ENCODE peak calls at places on chromosomes 16 and 17, in four cellular contexts. L is K562, P is GM12878, T is HepG2. E is an unnamed sample.

GRCh38 chr17:40547079-40547784 is 18.0 kb downstream of the CCR7 start:
- DNase-seq in L (no peak), P (no peak), T (no peak), E (no peak)

GRCh38 chr17:63785556-63785955 is 11.6 kb downstream of the DDX42 start:
- DNase-seq in P (no peak), L (no peak), T (no peak), E (no peak)

GRCh38 chr16:68644715-68645493 is at the start of gene CDH3:
- DNase-seq in P (no peak), L (no peak), T (no peak), E (no peak)

GRCh38 chr17:75753514-75754377 is 11.2 kb downstream of the GALK1 start:
- DNase-seq in T (peak), L (peak), P (no peak), E (no peak)

GRCh38 chr17:10197721-10198508 is 491 bp downstream of the GAS7 start:
- DNase-seq in P (no peak), T (no peak), L (no peak), E (no peak)

GRCh38 chr17:56678249-56679144 is 85.0 kb downstream of the NOG start:
- DNase-seq in P (no peak), T (no peak), L (no peak), E (no peak)

GRCh38 chr17:40312131-40312731 is 3.3 kb downstream of the RARA start:
- DNase-seq in T (no peak), L (no peak), P (no peak), E (no peak)

GRCh38 chr17:80419255-80419654 is 4.3 kb downstream of the ENDOV start:
- DNase-seq in L (no peak), P (no peak), T (no peak), E (no peak)

GRCh38 chr16:82585675-82586074 is 41.1 kb upstream of the CDH13 start:
- DNase-seq in L (no peak), T (no peak), P (no peak), E (no peak)

GRCh38 chr17:35235917-35236316 is 7.0 kb upstream of the SLFN5 start:
- DNase-seq in T (no peak), L (no peak), P (no peak), E (no peak)

GRCh38 chr17:42421479-42422332 is 1.4 kb downstream of the CAVIN1 start:
- DNase-seq in T (no peak), L (peak), P (no peak), E (no peak)

DNA sequence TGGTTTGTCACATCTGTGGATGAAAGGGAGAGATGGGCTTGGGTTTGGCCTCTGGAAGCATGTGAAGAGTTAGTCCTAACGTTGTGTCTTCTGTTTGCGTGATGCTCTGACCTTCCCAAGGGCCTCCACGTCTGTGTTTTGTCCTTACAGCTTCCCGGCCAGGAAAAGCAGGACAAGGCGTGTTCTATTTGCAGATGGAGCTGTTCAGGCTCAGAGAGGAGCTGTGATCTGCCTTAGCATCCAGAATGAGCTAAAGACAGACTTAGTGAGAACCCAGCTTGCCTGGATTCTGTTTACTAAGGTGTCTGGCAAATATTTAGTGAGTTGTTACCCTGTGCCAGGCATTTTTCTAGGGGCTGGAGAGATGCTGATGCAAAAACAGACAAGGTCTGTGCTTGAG is 282.1 kb downstream of the CBLN1 start:
- DNase-seq in L (no peak), P (no peak), T (no peak), E (no peak)
- TF ChIP-seq EP300 in L (no peak), P (no peak), T (no peak), E (no peak)

DNA sequence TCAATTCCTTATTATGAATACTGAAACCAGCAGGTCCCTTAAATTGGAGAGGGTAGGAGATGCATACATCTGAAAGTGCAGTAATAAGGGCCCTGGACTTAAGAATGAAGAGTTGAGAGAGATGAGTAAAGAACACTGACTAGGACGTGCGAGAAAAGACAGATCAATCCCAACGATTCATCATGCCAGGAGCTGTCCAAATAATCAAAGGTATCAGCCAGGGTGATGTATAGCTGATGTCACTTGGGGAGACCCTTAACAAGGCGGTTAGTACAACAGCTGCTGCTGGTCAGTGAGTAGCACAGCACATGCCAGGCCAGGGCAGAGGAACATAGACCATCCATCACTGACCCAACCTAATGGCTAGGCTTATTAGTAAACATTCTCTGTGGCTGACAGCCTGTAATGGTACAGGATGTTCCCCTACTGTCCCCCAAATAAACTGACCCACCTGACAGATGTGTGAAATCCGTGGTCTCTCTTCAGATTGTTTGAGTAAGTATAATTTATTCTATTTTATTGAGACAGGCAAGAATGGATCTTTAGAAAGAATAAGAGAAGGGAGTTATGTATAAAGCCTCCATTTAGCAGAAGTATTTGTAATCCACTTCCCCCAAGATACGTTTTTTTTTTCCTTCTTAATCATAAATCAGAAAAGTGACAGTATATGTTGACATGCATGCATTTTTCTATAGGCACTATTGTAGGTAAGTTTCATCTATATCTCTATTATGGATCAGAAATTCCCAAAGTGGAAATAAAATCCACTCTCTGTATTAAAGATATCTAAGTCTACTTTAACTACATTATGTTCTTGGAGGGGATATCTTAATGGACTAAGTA is 118.4 kb downstream of the SNX11 start:
- DNase-seq in T (no peak), L (no peak), P (no peak), E (no peak)
- TF ChIP-seq CHD4 in T (no peak), L (no peak), P (no peak), E (no peak)

GRCh38 chr17:44004077-44004760 is at the start of gene NAGS:
- DNase-seq in T (peak), P (no peak), L (peak), E (no peak)
- H3K4me3 ChIP-seq in T (peak), P (no peak), L (no peak), E (no peak)

GRCh38 chr16:27762441-27762840 is 212.5 kb downstream of the KATNIP start:
- DNase-seq in L (no peak), P (no peak), T (no peak), E (no peak)
- TF ChIP-seq EP300 in L (no peak), P (no peak), T (no peak), E (no peak)

GRCh38 chr16:53870831-53871230 is 166.9 kb downstream of the FTO start:
- DNase-seq in T (no peak), L (no peak), P (no peak), E (no peak)

GRCh38 chr16:53863861-53864260 is 159.9 kb downstream of the FTO start:
- DNase-seq in L (no peak), P (no peak), T (no peak), E (no peak)

GRCh38 chr16:53864819-53865491 is 161.0 kb downstream of the FTO start:
- DNase-seq in L (peak), T (peak), P (no peak), E (peak)

GRCh38 chr16:53866520-53866919 is 162.6 kb downstream of the FTO start:
- DNase-seq in L (no peak), P (no peak), T (no peak), E (no peak)

DNA sequence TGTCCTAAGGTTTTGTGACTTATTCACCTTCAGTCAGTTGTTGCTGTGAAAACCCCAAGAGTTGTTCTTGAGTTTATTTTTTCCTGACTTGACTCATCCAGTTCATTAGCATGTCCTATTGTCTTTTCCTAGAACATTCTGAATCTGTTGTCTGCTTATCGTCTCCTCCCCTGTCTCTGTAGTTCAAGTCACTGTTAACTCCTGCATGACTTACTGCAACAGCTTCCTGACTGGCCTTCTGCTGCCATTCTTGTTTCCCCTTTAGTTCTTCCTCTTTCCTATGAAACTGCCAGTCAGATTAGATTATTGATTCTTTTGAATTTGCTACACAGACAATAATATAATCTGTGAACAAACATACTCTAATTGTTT is 161.5 kb downstream of the FTO start:
- DNase-seq in P (peak), L (peak), T (no peak), E (peak)
- TF ChIP-seq CHD4 in P (no peak), L (no peak), T (no peak), E (no peak)

DNA sequence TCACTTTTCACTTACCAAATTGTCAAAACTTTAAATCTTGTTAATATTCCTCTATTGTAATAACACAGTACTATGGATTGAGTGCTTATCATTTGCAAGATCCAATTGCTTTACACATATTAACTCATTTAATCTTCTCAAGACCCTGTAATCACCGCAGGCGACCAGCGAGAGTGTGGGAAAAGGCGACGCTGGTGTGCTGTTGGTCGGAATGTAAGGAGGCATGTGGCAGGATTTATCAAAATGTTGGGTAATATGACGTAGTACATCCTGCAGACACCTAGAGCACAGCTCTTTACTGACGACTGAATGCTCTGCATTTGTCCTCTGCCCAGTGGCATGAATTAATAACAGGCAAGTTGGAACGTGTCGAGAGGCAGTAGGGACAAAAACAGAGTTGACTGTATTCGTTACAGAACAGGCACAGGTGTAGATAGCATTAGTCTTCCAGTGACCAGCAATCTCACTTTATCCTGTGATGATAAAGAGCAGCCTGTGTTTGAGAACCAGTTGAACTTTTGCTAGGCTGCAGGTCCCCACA is 80.3 kb downstream of the TNRC6C start:
- DNase-seq in T (no peak), L (no peak), P (no peak), E (no peak)
- H3K4me3 ChIP-seq in T (no peak), L (no peak), P (no peak), E (no peak)

GRCh38 chr16:63947022-63947421 is 1174.8 kb downstream of the CDH11 start:
- DNase-seq in L (no peak), T (no peak), P (no peak), E (no peak)
- TF ChIP-seq EP300 in L (no peak), T (no peak), P (no peak), E (no peak)

DNA sequence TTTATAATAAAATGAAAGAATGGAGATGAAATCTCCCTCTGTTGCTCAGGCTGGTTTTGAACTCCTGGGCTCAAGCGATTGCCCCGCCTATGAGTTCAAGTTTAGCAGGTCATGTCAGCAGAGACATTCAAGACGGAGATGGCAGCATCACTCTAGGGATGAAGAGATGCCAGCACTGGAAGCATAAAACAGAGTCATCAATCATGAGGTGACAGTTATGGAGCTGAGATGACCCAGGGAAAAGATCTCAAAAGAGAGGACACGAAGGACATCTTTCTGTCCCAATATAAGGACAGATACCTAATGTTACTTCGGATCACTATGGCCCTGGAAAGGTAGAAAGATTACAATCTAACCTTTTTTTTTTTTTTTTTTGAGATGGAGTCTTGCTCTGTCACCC is 11.0 kb upstream of the LCMT1 start:
- DNase-seq in L (no peak), P (no peak), T (no peak), E (no peak)
- TF ChIP-seq CHD4 in L (no peak), P (no peak), T (no peak), E (no peak)